ENCODE peak calls at places on chromosome 11, in seven cellular contexts. One of them, this sample, is unnamed.
A peak's percentile ranks its signal among the peaks of the same experiment; 100 is the strongest.

GRCh38 chr11:130827697-130828377 is 88.4 kb downstream of the SNX19 start:
- DNase-seq in NAMALWA: peak; percentile 13
- DNase-seq in cardiac fibroblast: peak; percentile 91
- DNase-seq in astrocyte of the spinal cord: peak; percentile 79
- DNase-seq in activated naive CD4-positive, alpha-beta T cell: no peak
- DNase-seq in HepG2: peak; percentile 57
- DNase-seq in stimulated activated CD8-positive, alpha-beta memory T cell treated with anti-CD3 and anti-CD28 coated beads, Interleukin-15, amount 100 ng/mL, for 1 hour: no peak
- DNase-seq in this sample: peak; percentile 91

GRCh38 chr11:119584193-119585037 is 144.6 kb downstream of the NECTIN1 start:
- DNase-seq in NAMALWA: no peak
- DNase-seq in cardiac fibroblast: peak; percentile 48
- DNase-seq in astrocyte of the spinal cord: peak; percentile 82
- DNase-seq in activated naive CD4-positive, alpha-beta T cell: no peak
- DNase-seq in HepG2: no peak
- DNase-seq in stimulated activated CD8-positive, alpha-beta memory T cell treated with anti-CD3 and anti-CD28 coated beads, Interleukin-15, amount 100 ng/mL, for 1 hour: no peak
- DNase-seq in this sample: peak; percentile 89

GRCh38 chr11:69637601-69637955 is 3.4 kb upstream of the CCND1 start:
- DNase-seq in NAMALWA: no peak
- DNase-seq in cardiac fibroblast: no peak
- DNase-seq in astrocyte of the spinal cord: no peak
- DNase-seq in activated naive CD4-positive, alpha-beta T cell: no peak
- DNase-seq in HepG2: no peak
- DNase-seq in stimulated activated CD8-positive, alpha-beta memory T cell treated with anti-CD3 and anti-CD28 coated beads, Interleukin-15, amount 100 ng/mL, for 1 hour: no peak
- DNase-seq in this sample: no peak

GRCh38 chr11:102323542-102324261 is 6.4 kb downstream of the BIRC3 start:
- DNase-seq in NAMALWA: no peak
- DNase-seq in cardiac fibroblast: peak; percentile 87
- DNase-seq in astrocyte of the spinal cord: peak; percentile 67
- DNase-seq in activated naive CD4-positive, alpha-beta T cell: no peak
- DNase-seq in HepG2: no peak
- DNase-seq in stimulated activated CD8-positive, alpha-beta memory T cell treated with anti-CD3 and anti-CD28 coated beads, Interleukin-15, amount 100 ng/mL, for 1 hour: no peak
- DNase-seq in this sample: no peak

GRCh38 chr11:107741044-107741823 is 29.4 kb upstream of the SLN start:
- DNase-seq in NAMALWA: peak; percentile 59
- DNase-seq in cardiac fibroblast: peak; percentile 59
- DNase-seq in astrocyte of the spinal cord: peak; percentile 32
- DNase-seq in activated naive CD4-positive, alpha-beta T cell: no peak
- DNase-seq in HepG2: peak; percentile 21
- DNase-seq in stimulated activated CD8-positive, alpha-beta memory T cell treated with anti-CD3 and anti-CD28 coated beads, Interleukin-15, amount 100 ng/mL, for 1 hour: no peak
- DNase-seq in this sample: peak; percentile 43

GRCh38 chr11:7587712-7588111 is 73.9 kb downstream of the PPFIBP2 start:
- DNase-seq in NAMALWA: no peak
- DNase-seq in cardiac fibroblast: no peak
- DNase-seq in astrocyte of the spinal cord: no peak
- DNase-seq in activated naive CD4-positive, alpha-beta T cell: no peak
- DNase-seq in HepG2: no peak
- DNase-seq in stimulated activated CD8-positive, alpha-beta memory T cell treated with anti-CD3 and anti-CD28 coated beads, Interleukin-15, amount 100 ng/mL, for 1 hour: no peak
- DNase-seq in this sample: no peak

GRCh38 chr11:20293992-20294391 is 69.5 kb upstream of the HTATIP2 start:
- DNase-seq in NAMALWA: no peak
- DNase-seq in cardiac fibroblast: no peak
- DNase-seq in astrocyte of the spinal cord: no peak
- DNase-seq in activated naive CD4-positive, alpha-beta T cell: no peak
- DNase-seq in HepG2: no peak
- DNase-seq in stimulated activated CD8-positive, alpha-beta memory T cell treated with anti-CD3 and anti-CD28 coated beads, Interleukin-15, amount 100 ng/mL, for 1 hour: no peak
- DNase-seq in this sample: no peak

GRCh38 chr11:78350101-78350645 is 67.4 kb downstream of the GAB2 start:
- DNase-seq in NAMALWA: peak; percentile 47
- DNase-seq in cardiac fibroblast: peak; percentile 44
- DNase-seq in astrocyte of the spinal cord: peak; percentile 39
- DNase-seq in activated naive CD4-positive, alpha-beta T cell: no peak
- DNase-seq in HepG2: no peak
- DNase-seq in stimulated activated CD8-positive, alpha-beta memory T cell treated with anti-CD3 and anti-CD28 coated beads, Interleukin-15, amount 100 ng/mL, for 1 hour: no peak
- DNase-seq in this sample: peak; percentile 9

GRCh38 chr11:34667810-34668582 is 47.1 kb downstream of the EHF start:
- DNase-seq in NAMALWA: no peak
- DNase-seq in cardiac fibroblast: no peak
- DNase-seq in astrocyte of the spinal cord: no peak
- DNase-seq in activated naive CD4-positive, alpha-beta T cell: no peak
- DNase-seq in HepG2: peak; percentile 96
- DNase-seq in stimulated activated CD8-positive, alpha-beta memory T cell treated with anti-CD3 and anti-CD28 coated beads, Interleukin-15, amount 100 ng/mL, for 1 hour: no peak
- DNase-seq in this sample: no peak

GRCh38 chr11:115724709-115725108 is 220.5 kb upstream of the CADM1 start:
- DNase-seq in NAMALWA: no peak
- DNase-seq in cardiac fibroblast: no peak
- DNase-seq in astrocyte of the spinal cord: peak; percentile 23
- DNase-seq in activated naive CD4-positive, alpha-beta T cell: no peak
- DNase-seq in HepG2: no peak
- DNase-seq in stimulated activated CD8-positive, alpha-beta memory T cell treated with anti-CD3 and anti-CD28 coated beads, Interleukin-15, amount 100 ng/mL, for 1 hour: no peak
- DNase-seq in this sample: no peak

GRCh38 chr11:120208777-120209176 is 2.1 kb upstream of the OAF start:
- DNase-seq in NAMALWA: no peak
- DNase-seq in cardiac fibroblast: peak; percentile 90
- DNase-seq in astrocyte of the spinal cord: peak; percentile 54
- DNase-seq in activated naive CD4-positive, alpha-beta T cell: no peak
- DNase-seq in HepG2: peak; percentile 86
- DNase-seq in stimulated activated CD8-positive, alpha-beta memory T cell treated with anti-CD3 and anti-CD28 coated beads, Interleukin-15, amount 100 ng/mL, for 1 hour: no peak
- DNase-seq in this sample: peak; percentile 90

GRCh38 chr11:11265994-11266606 is 87.0 kb downstream of the CSNK2A3 start:
- DNase-seq in NAMALWA: peak; percentile 70
- DNase-seq in cardiac fibroblast: peak; percentile 19
- DNase-seq in astrocyte of the spinal cord: peak; percentile 7
- DNase-seq in activated naive CD4-positive, alpha-beta T cell: no peak
- DNase-seq in HepG2: no peak
- DNase-seq in stimulated activated CD8-positive, alpha-beta memory T cell treated with anti-CD3 and anti-CD28 coated beads, Interleukin-15, amount 100 ng/mL, for 1 hour: peak; percentile 19
- DNase-seq in this sample: peak; percentile 54

GRCh38 chr11:1202776-1203504 is 19.9 kb upstream of the MUC5B start:
- DNase-seq in NAMALWA: peak; percentile 70
- DNase-seq in cardiac fibroblast: peak; percentile 32
- DNase-seq in astrocyte of the spinal cord: peak; percentile 8
- DNase-seq in activated naive CD4-positive, alpha-beta T cell: peak; percentile 48
- DNase-seq in HepG2: peak; percentile 24
- DNase-seq in stimulated activated CD8-positive, alpha-beta memory T cell treated with anti-CD3 and anti-CD28 coated beads, Interleukin-15, amount 100 ng/mL, for 1 hour: peak; percentile 34
- DNase-seq in this sample: peak; percentile 66

GRCh38 chr11:121486054-121486453 is 33.3 kb upstream of the SORL1-AS1 start:
- DNase-seq in NAMALWA: no peak
- DNase-seq in cardiac fibroblast: no peak
- DNase-seq in astrocyte of the spinal cord: no peak
- DNase-seq in activated naive CD4-positive, alpha-beta T cell: no peak
- DNase-seq in HepG2: no peak
- DNase-seq in stimulated activated CD8-positive, alpha-beta memory T cell treated with anti-CD3 and anti-CD28 coated beads, Interleukin-15, amount 100 ng/mL, for 1 hour: no peak
- DNase-seq in this sample: no peak

GRCh38 chr11:67523556-67524479 is 572 bp upstream of the CABP2 start:
- DNase-seq in NAMALWA: no peak
- DNase-seq in cardiac fibroblast: no peak
- DNase-seq in astrocyte of the spinal cord: no peak
- DNase-seq in activated naive CD4-positive, alpha-beta T cell: no peak
- DNase-seq in HepG2: no peak
- DNase-seq in stimulated activated CD8-positive, alpha-beta memory T cell treated with anti-CD3 and anti-CD28 coated beads, Interleukin-15, amount 100 ng/mL, for 1 hour: no peak
- DNase-seq in this sample: no peak

GRCh38 chr11:21883354-21883753 is 309.5 kb upstream of the ANO5 start:
- DNase-seq in NAMALWA: no peak
- DNase-seq in cardiac fibroblast: no peak
- DNase-seq in astrocyte of the spinal cord: no peak
- DNase-seq in activated naive CD4-positive, alpha-beta T cell: no peak
- DNase-seq in HepG2: no peak
- DNase-seq in stimulated activated CD8-positive, alpha-beta memory T cell treated with anti-CD3 and anti-CD28 coated beads, Interleukin-15, amount 100 ng/mL, for 1 hour: no peak
- DNase-seq in this sample: no peak

GRCh38 chr11:86537541-86538222 is 134.7 kb downstream of the ME3 start:
- DNase-seq in NAMALWA: no peak
- DNase-seq in cardiac fibroblast: peak; percentile 47
- DNase-seq in astrocyte of the spinal cord: peak; percentile 22
- DNase-seq in activated naive CD4-positive, alpha-beta T cell: no peak
- DNase-seq in HepG2: no peak
- DNase-seq in stimulated activated CD8-positive, alpha-beta memory T cell treated with anti-CD3 and anti-CD28 coated beads, Interleukin-15, amount 100 ng/mL, for 1 hour: no peak
- DNase-seq in this sample: no peak

GRCh38 chr11:67415501-67416304 is at the start of gene CARNS1:
- DNase-seq in NAMALWA: no peak
- DNase-seq in cardiac fibroblast: no peak
- DNase-seq in astrocyte of the spinal cord: no peak
- DNase-seq in activated naive CD4-positive, alpha-beta T cell: no peak
- DNase-seq in HepG2: no peak
- DNase-seq in stimulated activated CD8-positive, alpha-beta memory T cell treated with anti-CD3 and anti-CD28 coated beads, Interleukin-15, amount 100 ng/mL, for 1 hour: no peak
- DNase-seq in this sample: no peak

GRCh38 chr11:14908214-14908880 is 16.3 kb upstream of the CYP2R1 start:
- DNase-seq in NAMALWA: peak; percentile 75
- DNase-seq in cardiac fibroblast: peak; percentile 65
- DNase-seq in astrocyte of the spinal cord: peak; percentile 41
- DNase-seq in activated naive CD4-positive, alpha-beta T cell: no peak
- DNase-seq in HepG2: peak; percentile 44
- DNase-seq in stimulated activated CD8-positive, alpha-beta memory T cell treated with anti-CD3 and anti-CD28 coated beads, Interleukin-15, amount 100 ng/mL, for 1 hour: no peak
- DNase-seq in this sample: peak; percentile 41

GRCh38 chr11:14042686-14043440 is 80.3 kb downstream of the SPON1 start:
- DNase-seq in NAMALWA: no peak
- DNase-seq in cardiac fibroblast: no peak
- DNase-seq in astrocyte of the spinal cord: no peak
- DNase-seq in activated naive CD4-positive, alpha-beta T cell: no peak
- DNase-seq in HepG2: no peak
- DNase-seq in stimulated activated CD8-positive, alpha-beta memory T cell treated with anti-CD3 and anti-CD28 coated beads, Interleukin-15, amount 100 ng/mL, for 1 hour: no peak
- DNase-seq in this sample: no peak

GRCh38 chr11:110190885-110191284 is 97.7 kb downstream of the ZC3H12C start:
- DNase-seq in NAMALWA: peak; percentile 12
- DNase-seq in cardiac fibroblast: no peak
- DNase-seq in astrocyte of the spinal cord: no peak
- DNase-seq in activated naive CD4-positive, alpha-beta T cell: no peak
- DNase-seq in HepG2: no peak
- DNase-seq in stimulated activated CD8-positive, alpha-beta memory T cell treated with anti-CD3 and anti-CD28 coated beads, Interleukin-15, amount 100 ng/mL, for 1 hour: no peak
- DNase-seq in this sample: no peak

GRCh38 chr11:16945671-16946469 is 68.3 kb downstream of the PLEKHA7 start:
- DNase-seq in NAMALWA: peak; percentile 70
- DNase-seq in cardiac fibroblast: peak; percentile 74
- DNase-seq in astrocyte of the spinal cord: peak; percentile 71
- DNase-seq in activated naive CD4-positive, alpha-beta T cell: no peak
- DNase-seq in HepG2: peak; percentile 68
- DNase-seq in stimulated activated CD8-positive, alpha-beta memory T cell treated with anti-CD3 and anti-CD28 coated beads, Interleukin-15, amount 100 ng/mL, for 1 hour: no peak
- DNase-seq in this sample: peak; percentile 71

GRCh38 chr11:2269601-2270321 is 627 bp downstream of the ASCL2 start:
- DNase-seq in NAMALWA: no peak
- DNase-seq in cardiac fibroblast: peak; percentile 39
- DNase-seq in astrocyte of the spinal cord: peak; percentile 29
- DNase-seq in activated naive CD4-positive, alpha-beta T cell: no peak
- DNase-seq in HepG2: no peak
- DNase-seq in stimulated activated CD8-positive, alpha-beta memory T cell treated with anti-CD3 and anti-CD28 coated beads, Interleukin-15, amount 100 ng/mL, for 1 hour: no peak
- DNase-seq in this sample: no peak

GRCh38 chr11:14012836-14013235 is 50.3 kb downstream of the SPON1 start:
- DNase-seq in NAMALWA: no peak
- DNase-seq in cardiac fibroblast: no peak
- DNase-seq in astrocyte of the spinal cord: peak; percentile 15
- DNase-seq in activated naive CD4-positive, alpha-beta T cell: no peak
- DNase-seq in HepG2: no peak
- DNase-seq in stimulated activated CD8-positive, alpha-beta memory T cell treated with anti-CD3 and anti-CD28 coated beads, Interleukin-15, amount 100 ng/mL, for 1 hour: no peak
- DNase-seq in this sample: no peak

GRCh38 chr11:125263268-125263790 is 98.8 kb downstream of the PKNOX2 start:
- DNase-seq in NAMALWA: peak; percentile 25
- DNase-seq in cardiac fibroblast: peak; percentile 97
- DNase-seq in astrocyte of the spinal cord: peak; percentile 100
- DNase-seq in activated naive CD4-positive, alpha-beta T cell: no peak
- DNase-seq in HepG2: peak; percentile 69
- DNase-seq in stimulated activated CD8-positive, alpha-beta memory T cell treated with anti-CD3 and anti-CD28 coated beads, Interleukin-15, amount 100 ng/mL, for 1 hour: no peak
- DNase-seq in this sample: peak; percentile 93

GRCh38 chr11:1126491-1126926 is 31.2 kb upstream of the MUC5AC start:
- DNase-seq in NAMALWA: no peak
- DNase-seq in cardiac fibroblast: no peak
- DNase-seq in astrocyte of the spinal cord: no peak
- DNase-seq in activated naive CD4-positive, alpha-beta T cell: no peak
- DNase-seq in HepG2: no peak
- DNase-seq in stimulated activated CD8-positive, alpha-beta memory T cell treated with anti-CD3 and anti-CD28 coated beads, Interleukin-15, amount 100 ng/mL, for 1 hour: no peak
- DNase-seq in this sample: no peak

GRCh38 chr11:11279956-11280689 is 72.9 kb downstream of the CSNK2A3 start:
- DNase-seq in NAMALWA: no peak
- DNase-seq in cardiac fibroblast: peak; percentile 3
- DNase-seq in astrocyte of the spinal cord: peak; percentile 45
- DNase-seq in activated naive CD4-positive, alpha-beta T cell: no peak
- DNase-seq in HepG2: peak; percentile 8
- DNase-seq in stimulated activated CD8-positive, alpha-beta memory T cell treated with anti-CD3 and anti-CD28 coated beads, Interleukin-15, amount 100 ng/mL, for 1 hour: no peak
- DNase-seq in this sample: peak; percentile 27

GRCh38 chr11:36278531-36279245 is 10.5 kb downstream of the COMMD9 start:
- DNase-seq in NAMALWA: no peak
- DNase-seq in cardiac fibroblast: no peak
- DNase-seq in astrocyte of the spinal cord: peak; percentile 42
- DNase-seq in activated naive CD4-positive, alpha-beta T cell: no peak
- DNase-seq in HepG2: no peak
- DNase-seq in stimulated activated CD8-positive, alpha-beta memory T cell treated with anti-CD3 and anti-CD28 coated beads, Interleukin-15, amount 100 ng/mL, for 1 hour: no peak
- DNase-seq in this sample: no peak

GRCh38 chr11:16780698-16781550 is 42.5 kb downstream of the C11orf58 start:
- DNase-seq in NAMALWA: no peak
- DNase-seq in cardiac fibroblast: no peak
- DNase-seq in astrocyte of the spinal cord: no peak
- DNase-seq in activated naive CD4-positive, alpha-beta T cell: no peak
- DNase-seq in HepG2: no peak
- DNase-seq in stimulated activated CD8-positive, alpha-beta memory T cell treated with anti-CD3 and anti-CD28 coated beads, Interleukin-15, amount 100 ng/mL, for 1 hour: no peak
- DNase-seq in this sample: no peak

GRCh38 chr11:69654660-69655478 is 13.9 kb downstream of the CCND1 start:
- DNase-seq in NAMALWA: no peak
- DNase-seq in cardiac fibroblast: peak; percentile 57
- DNase-seq in astrocyte of the spinal cord: no peak
- DNase-seq in activated naive CD4-positive, alpha-beta T cell: no peak
- DNase-seq in HepG2: peak; percentile 94
- DNase-seq in stimulated activated CD8-positive, alpha-beta memory T cell treated with anti-CD3 and anti-CD28 coated beads, Interleukin-15, amount 100 ng/mL, for 1 hour: no peak
- DNase-seq in this sample: peak; percentile 49

GRCh38 chr11:128506999-128507591 is 80.3 kb downstream of the ETS1 start:
- DNase-seq in NAMALWA: no peak
- DNase-seq in cardiac fibroblast: peak; percentile 97
- DNase-seq in astrocyte of the spinal cord: peak; percentile 97
- DNase-seq in activated naive CD4-positive, alpha-beta T cell: no peak
- DNase-seq in HepG2: no peak
- DNase-seq in stimulated activated CD8-positive, alpha-beta memory T cell treated with anti-CD3 and anti-CD28 coated beads, Interleukin-15, amount 100 ng/mL, for 1 hour: no peak
- DNase-seq in this sample: peak; percentile 92

GRCh38 chr11:116651757-116652237 is 121.0 kb downstream of the BUD13 start:
- DNase-seq in NAMALWA: no peak
- DNase-seq in cardiac fibroblast: no peak
- DNase-seq in astrocyte of the spinal cord: no peak
- DNase-seq in activated naive CD4-positive, alpha-beta T cell: no peak
- DNase-seq in HepG2: no peak
- DNase-seq in stimulated activated CD8-positive, alpha-beta memory T cell treated with anti-CD3 and anti-CD28 coated beads, Interleukin-15, amount 100 ng/mL, for 1 hour: no peak
- DNase-seq in this sample: no peak

GRCh38 chr11:45301537-45302246 is 15.6 kb upstream of the SYT13 start:
- DNase-seq in NAMALWA: peak; percentile 20
- DNase-seq in cardiac fibroblast: no peak
- DNase-seq in astrocyte of the spinal cord: no peak
- DNase-seq in activated naive CD4-positive, alpha-beta T cell: no peak
- DNase-seq in HepG2: no peak
- DNase-seq in stimulated activated CD8-positive, alpha-beta memory T cell treated with anti-CD3 and anti-CD28 coated beads, Interleukin-15, amount 100 ng/mL, for 1 hour: no peak
- DNase-seq in this sample: no peak

GRCh38 chr11:20258496-20258895 is 98.2 kb upstream of the DBX1 start:
- DNase-seq in NAMALWA: no peak
- DNase-seq in cardiac fibroblast: no peak
- DNase-seq in astrocyte of the spinal cord: no peak
- DNase-seq in activated naive CD4-positive, alpha-beta T cell: no peak
- DNase-seq in HepG2: no peak
- DNase-seq in stimulated activated CD8-positive, alpha-beta memory T cell treated with anti-CD3 and anti-CD28 coated beads, Interleukin-15, amount 100 ng/mL, for 1 hour: no peak
- DNase-seq in this sample: no peak

GRCh38 chr11:30149998-30150397 is 80.8 kb upstream of the FSHB start:
- DNase-seq in NAMALWA: no peak
- DNase-seq in cardiac fibroblast: no peak
- DNase-seq in astrocyte of the spinal cord: no peak
- DNase-seq in activated naive CD4-positive, alpha-beta T cell: no peak
- DNase-seq in HepG2: no peak
- DNase-seq in stimulated activated CD8-positive, alpha-beta memory T cell treated with anti-CD3 and anti-CD28 coated beads, Interleukin-15, amount 100 ng/mL, for 1 hour: no peak
- DNase-seq in this sample: no peak

GRCh38 chr11:15525582-15525981 is 410.9 kb downstream of the INSC start:
- DNase-seq in NAMALWA: no peak
- DNase-seq in cardiac fibroblast: no peak
- DNase-seq in astrocyte of the spinal cord: no peak
- DNase-seq in activated naive CD4-positive, alpha-beta T cell: no peak
- DNase-seq in HepG2: no peak
- DNase-seq in stimulated activated CD8-positive, alpha-beta memory T cell treated with anti-CD3 and anti-CD28 coated beads, Interleukin-15, amount 100 ng/mL, for 1 hour: no peak
- DNase-seq in this sample: no peak